ENCODE peak calls at places on chromosomes 13 and 19, in seven cellular contexts. K is H9, M is IMR-90, S is mesendoderm, P is mesenchymal stem cell, F is H1, E is trophoblast cell. U is an unnamed sample.

GRCh38 chr13:38255600-38255999 is 94.1 kb upstream of the UFM1 start:
- DNase-seq in K (no peak), M (no peak), S (peak; percentile 59), P (no peak), F (no peak), E (peak; percentile 67), U (no peak)

GRCh38 chr19:5153601-5154128 is 184.8 kb downstream of the KDM4B start:
- DNase-seq in K (no peak), M (no peak), S (no peak), P (no peak), F (no peak), E (no peak), U (no peak)

GRCh38 chr13:46315491-46316075 is 71.5 kb downstream of the RUBCNL start:
- DNase-seq in K (no peak), M (no peak), S (peak; percentile 15), P (no peak), F (no peak), E (no peak), U (no peak)

GRCh38 chr13:112994084-112994780 is 25.2 kb downstream of the MCF2L start:
- DNase-seq in K (no peak), M (no peak), S (no peak), P (no peak), F (no peak), E (peak; percentile 40), U (no peak)

GRCh38 chr13:23657056-23657455 is 86.8 kb downstream of the TNFRSF19 start:
- DNase-seq in K (no peak), M (no peak), S (no peak), P (no peak), F (no peak), E (no peak), U (no peak)

GRCh38 chr13:102901615-102902305 is 55.9 kb downstream of the ERCC5 start:
- DNase-seq in K (no peak), M (peak; percentile 17), S (no peak), P (no peak), F (no peak), E (no peak), U (no peak)

GRCh38 chr19:45847661-45848060 is 15.3 kb downstream of the SYMPK start:
- DNase-seq in K (no peak), M (no peak), S (no peak), P (no peak), F (no peak), E (no peak), U (no peak)

GRCh38 chr19:13149628-13150186 is 468 bp downstream of the STX10 start:
- DNase-seq in K (peak; percentile 61), M (no peak), S (no peak), P (peak; percentile 62), F (no peak), E (peak; percentile 48), U (peak; percentile 27)

GRCh38 chr13:101382086-101382485 is 34.2 kb downstream of the NALCN start:
- DNase-seq in K (no peak), M (no peak), S (no peak), P (no peak), F (no peak), E (no peak), U (no peak)

GRCh38 chr13:36363464-36363863 is 17.3 kb upstream of the SPART start:
- DNase-seq in K (no peak), M (no peak), S (no peak), P (no peak), F (no peak), E (no peak), U (no peak)

GRCh38 chr13:42891591-42891990 is 100.5 kb downstream of the EPSTI1 start:
- DNase-seq in K (no peak), M (no peak), S (no peak), P (no peak), F (no peak), E (no peak), U (no peak)

GRCh38 chr19:6809262-6809661 is 36.8 kb downstream of the VAV1 start:
- DNase-seq in K (no peak), M (no peak), S (no peak), P (no peak), F (no peak), E (no peak), U (no peak)

GRCh38 chr13:72970956-72971355 is 87.8 kb upstream of the KLF5 start:
- DNase-seq in K (no peak), M (peak; percentile 57), S (peak; percentile 14), P (no peak), F (no peak), E (peak; percentile 60), U (no peak)

GRCh38 chr19:12841094-12841493 is 2.8 kb downstream of the MAST1 start:
- DNase-seq in K (peak; percentile 98), M (peak; percentile 20), S (peak; percentile 98), P (peak; percentile 38), F (peak; percentile 94), E (peak; percentile 27), U (peak; percentile 96)

GRCh38 chr19:38635483-38636399 is 11.7 kb upstream of the ACTN4 start:
- DNase-seq in K (no peak), M (no peak), S (peak; percentile 79), P (no peak), F (no peak), E (no peak), U (no peak)

GRCh38 chr13:26221399-26221720 is 754 bp downstream of the RNF6 start:
- DNase-seq in K (no peak), M (no peak), S (no peak), P (no peak), F (no peak), E (no peak), U (no peak)

GRCh38 chr19:4278926-4279529 is at the start of gene SHD:
- DNase-seq in K (no peak), M (no peak), S (peak; percentile 33), P (no peak), F (no peak), E (no peak), U (no peak)

GRCh38 chr19:4086336-4086953 is 19.7 kb upstream of the ZBTB7A start:
- DNase-seq in K (no peak), M (no peak), S (no peak), P (no peak), F (no peak), E (peak; percentile 35), U (no peak)

GRCh38 chr19:38290631-38291147 is 13.4 kb upstream of the C19orf33 start:
- DNase-seq in K (no peak), M (peak; percentile 98), S (no peak), P (peak; percentile 95), F (no peak), E (no peak), U (no peak)

GRCh38 chr19:14248578-14249011 is 42.6 kb upstream of the ADGRL1 start:
- DNase-seq in K (peak; percentile 95), M (no peak), S (peak; percentile 98), P (peak; percentile 55), F (peak; percentile 84), E (no peak), U (peak; percentile 87)

GRCh38 chr13:46622918-46623256 is 69.9 kb downstream of the LRCH1 start:
- DNase-seq in K (no peak), M (peak; percentile 84), S (no peak), P (peak; percentile 64), F (no peak), E (no peak), U (no peak)

GRCh38 chr13:21901772-21902708 is 231.2 kb downstream of the FGF9 start:
- DNase-seq in K (peak; percentile 18), M (peak; percentile 4), S (no peak), P (no peak), F (no peak), E (no peak), U (no peak)

GRCh38 chr19:52492201-52492960 is 35.1 kb upstream of the ZNF808 start:
- DNase-seq in K (peak; percentile 97), M (no peak), S (peak; percentile 96), P (no peak), F (peak; percentile 73), E (peak; percentile 67), U (peak; percentile 44)

GRCh38 chr19:34365463-34366401 is 736 bp downstream of the GPI start:
- DNase-seq in K (peak; percentile 36), M (peak; percentile 32), S (peak; percentile 51), P (peak; percentile 54), F (no peak), E (peak; percentile 26), U (no peak)

GRCh38 chr19:1097810-1098176 is 2.6 kb upstream of the POLR2E start:
- DNase-seq in K (no peak), M (no peak), S (no peak), P (peak; percentile 74), F (no peak), E (peak; percentile 65), U (no peak)
- H3K4me1 ChIP-seq in K (peaks cover 2% of the 10 kb centered on the region), M (peaks cover 18% of the 10 kb centered on the region), S (peaks cover 3% of the 10 kb centered on the region), P (peaks cover 28% of the 10 kb centered on the region), F (peaks cover 21% of the 10 kb centered on the region), E (peaks cover 33% of the 10 kb centered on the region), U (peaks cover 34% of the 10 kb centered on the region)

GRCh38 chr13:51034906-51035305 is 76.2 kb downstream of the C13orf42 start:
- DNase-seq in K (no peak), M (no peak), S (no peak), P (no peak), F (no peak), E (no peak), U (no peak)
- H3K23ac ChIP-seq in K (no peak overlapping the region), M (no peak overlapping the region), S (no peak overlapping the region), P (no peak overlapping the region), F (no peak overlapping the region), E (no peak overlapping the region), U (no peak overlapping the region)

DNA sequence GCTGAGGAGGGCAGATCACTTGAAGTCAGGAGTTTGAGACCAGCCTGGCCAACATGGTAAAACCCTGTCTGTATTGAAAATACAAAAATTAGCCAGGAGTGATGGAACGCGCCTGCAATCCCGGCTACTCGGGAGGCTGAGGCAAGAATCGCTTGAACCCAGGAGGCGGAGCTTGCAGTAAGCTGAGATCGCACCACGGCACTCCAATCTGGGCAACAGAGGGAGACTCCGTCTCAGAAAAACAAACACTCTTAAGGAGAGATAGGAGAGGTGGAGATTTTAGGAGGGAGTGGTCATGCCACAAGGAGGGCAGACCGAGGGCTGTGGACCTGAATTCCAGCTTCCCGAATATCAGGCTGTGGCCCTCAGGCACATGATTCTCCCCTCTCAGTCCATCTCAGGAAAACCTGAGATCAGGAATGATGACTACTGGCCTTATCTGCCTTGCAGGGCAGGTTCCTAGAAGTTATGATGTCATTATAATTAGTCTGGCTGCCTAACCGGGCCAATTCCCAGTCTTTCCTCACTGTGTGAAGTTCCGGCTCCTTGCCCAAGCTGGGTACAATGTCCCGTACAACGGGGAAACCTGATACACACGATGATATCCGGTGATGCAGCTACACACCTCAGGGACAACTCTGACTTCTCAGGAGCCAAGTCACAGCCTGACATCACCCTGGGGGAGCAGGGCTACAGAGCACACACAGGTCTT is 2.5 kb downstream of the SLC35E1 start:
- DNase-seq in K (no peak), M (no peak), S (peak; percentile 32), P (no peak), F (no peak), E (peak; percentile 95), U (no peak)
- H3K4me1 ChIP-seq in K (no peaks in the 10 kb centered on the region), M (peaks cover 13% of the 10 kb centered on the region), S (peaks cover 3% of the 10 kb centered on the region), P (peaks cover 32% of the 10 kb centered on the region), F (peaks cover 6% of the 10 kb centered on the region), E (peaks cover 15% of the 10 kb centered on the region), U (peaks cover 9% of the 10 kb centered on the region)

DNA sequence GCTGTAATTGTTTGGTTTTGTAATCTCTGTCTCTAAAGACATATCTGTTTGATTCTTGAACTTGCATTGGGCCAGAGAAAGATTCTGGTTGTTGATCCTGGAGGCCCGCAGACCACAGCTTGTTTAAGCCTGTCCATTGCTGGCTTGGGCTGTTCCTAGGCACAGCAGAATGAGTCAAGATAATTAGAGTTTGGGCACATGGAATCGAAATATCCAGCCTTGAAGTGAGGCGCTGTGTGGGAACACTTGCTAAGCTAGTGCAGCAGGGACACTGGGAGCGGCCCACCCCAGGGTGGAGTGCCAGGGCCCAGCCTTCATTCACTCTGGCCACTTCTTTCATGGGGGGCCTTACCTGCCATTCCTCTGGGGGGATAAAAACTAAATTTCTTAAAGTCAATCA is 219.7 kb downstream of the LMO7 start:
- DNase-seq in K (no peak), M (no peak), S (no peak), P (no peak), F (no peak), E (no peak), U (no peak)
- H3K23ac ChIP-seq in K (no peak overlapping the region), M (no peak overlapping the region), S (no peak overlapping the region), P (no peak overlapping the region), F (no peak overlapping the region), E (no peak overlapping the region), U (no peak overlapping the region)

U was measured in neuronal stem cell.